ENCODE peak calls at places on chromosome 9, in five cellular contexts. M is HCT116, O is HepG2, B is K562, J is A549. L is an unnamed sample.
A peak's percentile ranks its signal among the peaks of the same experiment; 100 is the strongest.

GRCh38 chr9:72473474-72474241 is 47.8 kb upstream of the TMC1 start:
- DNase-seq in J (no peak), M (no peak), O (no peak), B (no peak), L (no peak)

GRCh38 chr9:82132024-82132423 is 143.5 kb downstream of the SPATA31D1 start:
- DNase-seq in J (no peak), M (no peak), O (no peak), B (no peak), L (no peak)

GRCh38 chr9:132637351-132637750 is 32.4 kb downstream of the DDX31 start:
- DNase-seq in J (no peak), O (no peak), B (no peak), M (no peak), L (no peak)

GRCh38 chr9:137053944-137054931 is at the start of gene ENTPD2:
- DNase-seq in J (no peak), B (peak; percentile 95), M (no peak), O (peak; percentile 35), L (peak; percentile 70)

GRCh38 chr9:124006448-124007156 is 5.0 kb upstream of the LHX2 start:
- DNase-seq in O (no peak), J (no peak), M (no peak), B (no peak), L (peak; percentile 34)

GRCh38 chr9:130041648-130042405 is 1.2 kb downstream of the FNBP1 start:
- DNase-seq in B (no peak), J (no peak), M (no peak), O (no peak), L (peak; percentile 45)

GRCh38 chr9:86771391-86771790 is 175.9 kb downstream of the GAS1 start:
- DNase-seq in M (no peak), B (no peak), J (no peak), O (no peak), L (no peak)

GRCh38 chr9:107615325-107615724 is 125.8 kb upstream of the KLF4 start:
- DNase-seq in O (no peak), B (no peak), J (no peak), M (no peak), L (no peak)

GRCh38 chr9:96302021-96302420 is at the start of gene HSD17B3:
- DNase-seq in M (no peak), J (no peak), B (no peak), O (peak; percentile 7), L (no peak)

GRCh38 chr9:121637441-121638222 is 13.8 kb upstream of the DAB2IP start:
- DNase-seq in J (peak; percentile 49), O (no peak), M (no peak), B (no peak), L (no peak)

GRCh38 chr9:126621919-126622735 is 8.4 kb downstream of the LMX1B start:
- DNase-seq in J (no peak), B (no peak), O (no peak), M (no peak), L (peak; percentile 60)

GRCh38 chr9:99063522-99063921 is 41.4 kb upstream of the TGFBR1 start:
- DNase-seq in B (no peak), J (no peak), O (peak; percentile 7), M (no peak), L (no peak)

GRCh38 chr9:123349691-123350480 is 6.1 kb upstream of the CRB2 start:
- DNase-seq in B (peak; percentile 87), J (peak; percentile 88), M (peak; percentile 48), O (peak; percentile 50), L (peak; percentile 88)

DNA sequence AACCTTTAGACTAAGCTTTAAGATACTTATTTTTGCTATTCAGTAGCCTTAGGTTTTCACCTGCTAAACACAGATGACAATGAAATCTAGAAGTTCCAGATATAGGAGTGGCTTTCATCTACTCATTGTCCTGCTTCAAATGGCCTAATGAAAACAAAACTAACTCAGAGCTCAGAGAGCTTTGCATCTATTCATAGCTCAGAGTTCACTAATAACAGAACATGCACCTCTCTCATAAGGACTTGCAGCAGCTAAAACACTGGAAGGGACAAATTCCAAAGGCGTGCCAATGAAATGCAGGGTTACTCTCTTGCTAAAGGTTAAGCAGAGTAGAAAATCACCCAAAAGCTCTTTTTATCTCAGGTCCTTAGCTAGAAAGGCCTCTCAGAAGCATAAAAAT is 29.0 kb downstream of the SLC31A2 start:
- DNase-seq in J (no peak), M (no peak), B (no peak), O (no peak), L (no peak)
- H3K4me3 ChIP-seq in J (no peak overlapping the region), M (no peak overlapping the region), B (no peak overlapping the region), O (no peak overlapping the region), L (no peak overlapping the region)

GRCh38 chr9:131436386-131436785 is 42.5 kb downstream of the PRRC2B start:
- DNase-seq in J (no peak), M (no peak), B (no peak), O (no peak), L (peak; percentile 50)

GRCh38 chr9:131439224-131439623 is 45.3 kb downstream of the PRRC2B start:
- DNase-seq in O (no peak), J (no peak), B (no peak), M (no peak), L (no peak)

GRCh38 chr9:131434673-131435072 is 40.8 kb downstream of the PRRC2B start:
- DNase-seq in B (no peak), M (no peak), O (no peak), J (no peak), L (no peak)

GRCh38 chr9:131438190-131438589 is 44.3 kb downstream of the PRRC2B start:
- DNase-seq in B (no peak), J (no peak), M (no peak), O (no peak), L (no peak)

GRCh38 chr9:131436865-131437271 is 43.0 kb downstream of the PRRC2B start:
- DNase-seq in M (no peak), O (no peak), J (no peak), B (no peak), L (peak; percentile 87)
- TF ChIP-seq REST in M (no peak), O (no peak), J (no peak), B (no peak), L (no peak)

DNA sequence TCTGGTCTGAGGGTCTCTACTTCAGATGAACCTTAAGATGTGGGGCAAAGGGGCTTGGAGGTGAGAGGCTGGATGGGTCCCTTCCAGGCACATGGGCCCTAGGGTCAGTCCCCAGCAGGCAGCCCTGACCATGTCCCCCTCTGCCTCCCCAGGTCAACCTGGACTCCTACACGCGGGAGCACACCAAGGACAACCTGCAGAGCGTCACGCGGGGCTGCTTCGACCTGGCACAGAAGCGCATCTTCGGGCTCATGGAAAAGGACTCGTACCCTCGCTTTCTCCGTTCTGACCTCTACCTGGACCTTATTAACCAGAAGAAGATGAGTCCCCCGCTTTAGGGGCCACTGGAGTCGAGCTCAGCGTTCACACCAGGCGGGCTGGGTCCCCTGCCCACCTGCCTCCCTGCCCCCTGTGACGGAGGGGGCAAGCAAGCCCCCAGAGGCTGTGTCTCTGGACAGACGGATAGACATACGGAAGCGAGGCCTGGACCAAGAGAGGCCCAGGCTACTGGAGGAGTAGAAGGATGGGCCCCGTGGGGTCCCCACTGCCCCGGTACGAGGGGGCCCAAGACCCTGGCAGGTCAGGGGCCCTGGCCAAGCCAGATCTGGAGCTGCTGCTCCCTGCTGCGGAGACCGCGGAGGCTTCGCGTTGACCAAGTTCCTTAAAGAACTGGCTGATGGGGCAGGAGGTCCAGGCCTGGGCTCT is 133.2 kb downstream of the RGS3 start:
- DNase-seq in M (no peak), J (no peak), O (no peak), B (no peak), L (no peak)
- H3K4me3 ChIP-seq in M (no peak overlapping the region), J (no peak overlapping the region), O (no peak overlapping the region), B (no peak overlapping the region), L (no peak overlapping the region)

GRCh38 chr9:133868203-133868602 is 123.9 kb downstream of the VAV2 start:
- DNase-seq in O (no peak), B (no peak), J (no peak), M (no peak), L (no peak)

GRCh38 chr9:133870598-133871595 is 121.2 kb downstream of the VAV2 start:
- DNase-seq in M (no peak), B (no peak), J (no peak), O (no peak), L (no peak)

GRCh38 chr9:133866946-133867345 is 125.2 kb downstream of the VAV2 start:
- DNase-seq in J (no peak), B (no peak), M (no peak), O (no peak), L (no peak)

GRCh38 chr9:133873006-133873780 is 118.9 kb downstream of the VAV2 start:
- DNase-seq in M (no peak), B (no peak), O (no peak), J (no peak), L (no peak)

DNA sequence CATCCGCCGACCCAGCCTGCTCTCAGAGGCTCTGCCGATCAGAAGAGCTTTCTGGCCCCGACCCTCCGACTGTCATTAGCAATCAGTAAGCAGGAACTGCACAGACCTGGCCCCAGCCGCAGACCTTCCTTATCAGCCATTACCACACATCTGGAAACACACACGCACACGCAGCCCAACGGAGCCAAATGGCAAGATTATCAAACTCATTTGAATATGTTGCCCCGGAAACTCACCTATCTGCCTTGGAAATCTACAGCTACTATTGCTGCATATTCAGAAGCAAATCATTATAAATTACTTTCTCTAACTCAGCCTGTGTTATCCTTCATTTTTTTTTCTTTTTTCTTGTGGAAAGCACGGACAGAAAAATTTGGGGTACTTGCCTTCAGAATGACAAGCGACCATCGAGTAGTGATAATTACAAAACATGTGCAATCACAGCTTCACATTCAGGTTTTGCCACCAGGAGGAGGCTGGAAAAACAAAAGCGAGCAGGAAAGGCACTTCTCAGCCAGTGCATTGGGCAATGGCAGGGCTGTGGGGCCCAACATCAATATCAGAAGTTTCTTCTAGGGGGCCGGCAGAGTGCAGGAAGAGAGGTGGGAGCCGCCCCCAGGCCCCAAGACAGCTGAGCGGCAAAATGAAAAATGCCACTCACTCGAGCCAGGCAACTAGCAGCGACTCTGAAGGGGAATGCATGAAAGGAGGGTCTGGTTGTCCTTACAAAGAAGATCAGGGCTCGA is 122.3 kb downstream of the VAV2 start:
- DNase-seq in O (no peak), B (peak; percentile 80), J (no peak), M (no peak), L (no peak)
- TF ChIP-seq REST in O (no peak), B (no peak), J (no peak), M (no peak), L (no peak)

GRCh38 chr9:114856942-114857315 is 51.1 kb upstream of the TNFSF15 start:
- DNase-seq in J (no peak), O (no peak), M (no peak), B (no peak), L (no peak)

GRCh38 chr9:114855488-114855887 is 49.6 kb upstream of the TNFSF15 start:
- DNase-seq in B (no peak), M (no peak), J (no peak), O (no peak), L (no peak)

GRCh38 chr9:114853071-114853865 is 47.4 kb upstream of the TNFSF15 start:
- DNase-seq in B (no peak), J (no peak), O (no peak), M (no peak), L (no peak)

GRCh38 chr9:114856210-114856941 is 50.5 kb upstream of the TNFSF15 start:
- DNase-seq in M (no peak), J (no peak), B (no peak), O (no peak), L (no peak)

GRCh38 chr9:114854736-114855355 is 49.0 kb upstream of the TNFSF15 start:
- DNase-seq in J (no peak), M (no peak), O (no peak), B (no peak), L (no peak)
- H3K4me3 ChIP-seq in J (no peak overlapping the region), M (no peak overlapping the region), O (no peak overlapping the region), B (no peak overlapping the region), L (no peak overlapping the region)